ENCODE peak calls at places on chromosomes 3 and 15, in six cellular contexts. G is epithelial cell of esophagus, S is fibroblast of lung, R is AG09309, M is pancreas, O is foreskin fibroblast. Y is an unnamed sample.

GRCh38 chr3:158312560-158313141 is 202.8 kb downstream of the RSRC1 start:
- DNase-seq in G (no peak), S (no peak), R (no peak), M (no peak), O (no peak), Y (no peak)

GRCh38 chr3:17979911-17980310 is 237.5 kb upstream of the TBC1D5 start:
- DNase-seq in G (no peak), S (no peak), R (no peak), M (no peak), O (no peak), Y (no peak)

GRCh38 chr3:64571982-64572381 is 115.8 kb downstream of the ADAMTS9 start:
- DNase-seq in G (no peak), S (no peak), R (no peak), M (no peak), O (no peak), Y (no peak)

GRCh38 chr3:115074502-115074901 is 72.6 kb downstream of the ZBTB20 start:
- DNase-seq in G (peak), S (peak), R (no peak), M (no peak), O (peak), Y (no peak)

GRCh38 chr15:46526726-46527110 is 891.9 kb downstream of the SQOR start:
- DNase-seq in G (no peak), S (no peak), R (no peak), M (no peak), O (no peak), Y (no peak)

GRCh38 chr3:188415196-188415595 is 261.2 kb downstream of the LPP start:
- DNase-seq in G (no peak), S (peak), R (no peak), M (no peak), O (peak), Y (no peak)

GRCh38 chr3:39165518-39165917 is 12.1 kb upstream of the CSRNP1 start:
- DNase-seq in G (no peak), S (no peak), R (no peak), M (no peak), O (no peak), Y (no peak)

GRCh38 chr3:103589770-103590169 is 1155.0 kb downstream of the ZPLD1 start:
- DNase-seq in G (no peak), S (no peak), R (no peak), M (no peak), O (no peak), Y (no peak)

GRCh38 chr15:64193971-64194370 is 31.1 kb upstream of the PPIB start:
- DNase-seq in G (no peak), S (no peak), R (no peak), M (no peak), O (no peak), Y (no peak)

DNA sequence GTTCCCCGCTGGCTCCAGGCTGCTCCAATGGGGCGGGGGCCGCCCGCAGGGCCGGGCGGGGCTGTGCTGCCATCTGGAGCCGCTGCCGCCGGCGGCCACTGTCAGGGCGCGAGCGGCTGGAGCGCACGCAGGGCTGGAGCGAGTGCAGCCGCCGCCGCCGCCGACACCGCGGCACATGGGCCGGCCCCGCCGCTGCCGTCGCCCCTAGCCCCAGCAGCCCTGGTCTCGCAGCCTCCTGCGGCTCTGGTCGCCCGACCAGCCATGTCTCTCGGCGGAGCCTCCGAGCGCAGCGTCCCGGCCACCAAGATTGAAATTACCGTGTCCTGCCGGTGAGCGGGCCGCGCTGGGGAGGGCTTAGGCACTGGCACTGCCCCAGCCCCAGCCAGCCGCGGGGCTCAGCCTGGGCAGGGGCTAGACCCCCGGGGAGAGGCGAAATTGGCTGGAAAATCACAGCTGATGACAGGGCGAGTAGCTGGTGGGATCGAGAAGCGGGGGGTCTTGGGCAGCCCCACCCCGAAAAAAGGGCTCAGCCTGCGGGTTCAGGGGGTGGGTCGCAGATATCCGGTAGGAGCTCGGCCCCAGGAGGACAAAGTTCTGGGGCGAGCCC is at the start of gene CPNE9:
- DNase-seq in G (no peak), S (no peak), R (no peak), M (no peak), O (no peak), Y (no peak)
- TF ChIP-seq CTCF in G (no peak), S (no peak), R (no peak), M (no peak), O (no peak), Y (no peak)

GRCh38 chr3:52721742-52722033 is 15.8 kb downstream of the SPCS1 start:
- DNase-seq in G (peak), S (no peak), R (no peak), M (no peak), O (no peak), Y (no peak)
- H3K4me3 ChIP-seq in G (no peak), S (no peak), R (no peak), M (no peak), O (no peak), Y (no peak)

DNA sequence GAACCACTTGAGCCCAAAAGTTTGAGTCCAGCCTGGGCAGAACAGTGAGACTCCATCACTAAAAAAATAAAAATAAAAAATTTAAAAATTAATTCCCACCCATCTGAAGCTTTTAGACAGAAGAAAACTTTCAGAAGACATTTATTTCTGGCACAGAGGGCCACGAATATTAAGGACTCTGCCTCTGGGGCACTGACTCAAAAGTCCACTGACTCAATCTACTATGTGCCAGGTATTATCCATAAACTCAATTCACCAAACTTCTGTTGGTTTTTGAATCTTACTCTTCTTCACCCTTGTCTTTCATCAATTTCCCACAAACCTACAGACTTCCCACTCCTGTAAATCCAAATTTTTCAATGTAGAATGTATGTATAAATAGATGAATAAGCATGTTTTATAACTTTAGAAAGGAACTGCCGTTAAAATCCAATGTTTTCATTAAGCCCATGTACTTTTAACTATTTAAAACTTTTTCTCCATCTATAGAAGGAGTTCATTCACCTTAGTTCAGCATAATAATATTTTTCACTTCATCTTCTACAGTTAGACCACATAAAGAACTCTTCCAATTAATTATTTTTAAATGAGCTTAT is 19.9 kb downstream of the ATP13A3 start:
- DNase-seq in G (peak), S (no peak), R (no peak), M (no peak), O (no peak), Y (no peak)
- TF ChIP-seq CTCF in G (no peak), S (no peak), R (no peak), M (no peak), O (no peak), Y (no peak)

GRCh38 chr15:43516801-43517353 is 531 bp upstream of the MAP1A start:
- DNase-seq in G (no peak), S (peak), R (no peak), M (no peak), O (no peak), Y (no peak)
- H3K4me3 ChIP-seq in G (no peak), S (peak), R (peak), M (no peak), O (peak), Y (no peak)

GRCh38 chr15:99734575-99734974 is 1.3 kb upstream of the LYSMD4 start:
- DNase-seq in G (no peak), S (no peak), R (no peak), M (no peak), O (no peak), Y (no peak)

GRCh38 chr15:99735868-99736267 is 2.6 kb upstream of the LYSMD4 start:
- DNase-seq in G (no peak), S (no peak), R (no peak), M (no peak), O (no peak), Y (no peak)

GRCh38 chr15:99738047-99738847 is 5.0 kb upstream of the LYSMD4 start:
- DNase-seq in G (no peak), S (no peak), R (no peak), M (no peak), O (no peak), Y (no peak)

GRCh38 chr15:99733268-99734039 is at the start of gene LYSMD4:
- DNase-seq in G (peak), S (peak), R (peak), M (peak), O (peak), Y (peak)

GRCh38 chr15:99736702-99737101 is 3.5 kb upstream of the LYSMD4 start:
- DNase-seq in G (no peak), S (no peak), R (no peak), M (no peak), O (no peak), Y (no peak)
- TF ChIP-seq CTCF in G (no peak), S (no peak), R (no peak), M (no peak), O (no peak), Y (no peak)

DNA sequence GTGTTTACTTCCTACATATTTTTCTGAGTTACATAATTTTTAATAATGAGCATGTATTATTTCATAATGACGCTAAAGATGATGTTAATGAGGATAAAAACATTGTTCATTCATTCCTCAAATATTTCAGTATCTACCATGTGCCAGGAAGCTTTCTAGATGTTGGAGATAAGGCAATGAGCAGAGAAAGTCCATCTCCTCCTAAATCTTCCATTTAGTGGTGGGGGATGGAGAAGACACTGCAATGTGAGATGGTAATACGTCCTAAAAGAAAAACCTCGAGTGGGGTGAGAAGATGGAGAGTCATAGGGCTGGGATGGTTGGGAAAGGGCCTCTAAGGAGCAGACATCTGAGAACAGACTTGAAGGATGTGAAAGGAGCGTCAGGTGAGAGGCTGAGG is 132.7 kb downstream of the MYLK start:
- DNase-seq in G (no peak), S (no peak), R (no peak), M (no peak), O (no peak), Y (no peak)
- H3K4me3 ChIP-seq in G (no peak), S (no peak), R (no peak), M (no peak), O (no peak), Y (no peak)